ENCODE peak calls at places on chromosomes 13 and 19, in seven cellular contexts. One of them, this sample, is unnamed.

GRCh38 chr19:42295831-42296525 is 6.0 kb upstream of the PRR19 start:
- DNase-seq in T-helper 17 cell: peak; percentile 95
- DNase-seq in effector CD8-positive, alpha-beta T cell: peak; percentile 90
- DNase-seq in RCC 7860: peak; percentile 39
- DNase-seq in neural crest cell: peak; percentile 91
- DNase-seq in NCI-H187: peak; percentile 77
- DNase-seq in breast epithelium: peak; percentile 87
- DNase-seq in this sample: peak; percentile 84

GRCh38 chr19:46210634-46211033 is 18.9 kb upstream of the IGFL1 start:
- DNase-seq in T-helper 17 cell: no peak
- DNase-seq in effector CD8-positive, alpha-beta T cell: no peak
- DNase-seq in RCC 7860: no peak
- DNase-seq in neural crest cell: no peak
- DNase-seq in NCI-H187: no peak
- DNase-seq in breast epithelium: no peak
- DNase-seq in this sample: no peak

GRCh38 chr13:33125821-33126570 is 109.8 kb downstream of the KL start:
- DNase-seq in T-helper 17 cell: no peak
- DNase-seq in effector CD8-positive, alpha-beta T cell: no peak
- DNase-seq in RCC 7860: peak; percentile 89
- DNase-seq in neural crest cell: no peak
- DNase-seq in NCI-H187: no peak
- DNase-seq in breast epithelium: no peak
- DNase-seq in this sample: peak; percentile 77

GRCh38 chr13:30719521-30719914 is 15.8 kb upstream of the ALOX5AP start:
- DNase-seq in T-helper 17 cell: no peak
- DNase-seq in effector CD8-positive, alpha-beta T cell: no peak
- DNase-seq in RCC 7860: peak; percentile 60
- DNase-seq in neural crest cell: no peak
- DNase-seq in NCI-H187: no peak
- DNase-seq in breast epithelium: no peak
- DNase-seq in this sample: no peak

GRCh38 chr19:5926641-5927438 is 12.8 kb downstream of the CAPS start:
- DNase-seq in T-helper 17 cell: no peak
- DNase-seq in effector CD8-positive, alpha-beta T cell: no peak
- DNase-seq in RCC 7860: no peak
- DNase-seq in neural crest cell: no peak
- DNase-seq in NCI-H187: no peak
- DNase-seq in breast epithelium: peak; percentile 52
- DNase-seq in this sample: peak; percentile 47

GRCh38 chr13:33180009-33180804 is 105.3 kb downstream of the STARD13 start:
- DNase-seq in T-helper 17 cell: no peak
- DNase-seq in effector CD8-positive, alpha-beta T cell: no peak
- DNase-seq in RCC 7860: no peak
- DNase-seq in neural crest cell: no peak
- DNase-seq in NCI-H187: no peak
- DNase-seq in breast epithelium: no peak
- DNase-seq in this sample: no peak

GRCh38 chr13:20525144-20525600 is 485 bp downstream of the CRYL1 start:
- DNase-seq in T-helper 17 cell: no peak
- DNase-seq in effector CD8-positive, alpha-beta T cell: no peak
- DNase-seq in RCC 7860: no peak
- DNase-seq in neural crest cell: no peak
- DNase-seq in NCI-H187: no peak
- DNase-seq in breast epithelium: no peak
- DNase-seq in this sample: peak; percentile 25

GRCh38 chr19:12872941-12873890 is 8.0 kb downstream of the DNASE2 start:
- DNase-seq in T-helper 17 cell: peak; percentile 33
- DNase-seq in effector CD8-positive, alpha-beta T cell: peak; percentile 52
- DNase-seq in RCC 7860: no peak
- DNase-seq in neural crest cell: no peak
- DNase-seq in NCI-H187: peak; percentile 52
- DNase-seq in breast epithelium: no peak
- DNase-seq in this sample: no peak

GRCh38 chr19:18194554-18195238 is 1.7 kb downstream of the MPV17L2 start:
- DNase-seq in T-helper 17 cell: no peak
- DNase-seq in effector CD8-positive, alpha-beta T cell: peak; percentile 30
- DNase-seq in RCC 7860: no peak
- DNase-seq in neural crest cell: no peak
- DNase-seq in NCI-H187: no peak
- DNase-seq in breast epithelium: no peak
- DNase-seq in this sample: no peak

GRCh38 chr13:27928353-27928804 is 8.6 kb downstream of the PDX1 start:
- DNase-seq in T-helper 17 cell: no peak
- DNase-seq in effector CD8-positive, alpha-beta T cell: no peak
- DNase-seq in RCC 7860: no peak
- DNase-seq in neural crest cell: no peak
- DNase-seq in NCI-H187: no peak
- DNase-seq in breast epithelium: no peak
- DNase-seq in this sample: no peak

GRCh38 chr13:59960683-59961082 is 203.0 kb downstream of the DIAPH3 start:
- DNase-seq in T-helper 17 cell: no peak
- DNase-seq in effector CD8-positive, alpha-beta T cell: no peak
- DNase-seq in RCC 7860: no peak
- DNase-seq in neural crest cell: no peak
- DNase-seq in NCI-H187: no peak
- DNase-seq in breast epithelium: no peak
- DNase-seq in this sample: no peak

GRCh38 chr13:74132152-74132767 is 1.9 kb downstream of the KLF12 start:
- DNase-seq in T-helper 17 cell: peak; percentile 24
- DNase-seq in effector CD8-positive, alpha-beta T cell: peak; percentile 12
- DNase-seq in RCC 7860: no peak
- DNase-seq in neural crest cell: no peak
- DNase-seq in NCI-H187: no peak
- DNase-seq in breast epithelium: no peak
- DNase-seq in this sample: no peak

GRCh38 chr13:102742506-102742905 is 31.1 kb downstream of the TEX30 start:
- DNase-seq in T-helper 17 cell: no peak
- DNase-seq in effector CD8-positive, alpha-beta T cell: no peak
- DNase-seq in RCC 7860: no peak
- DNase-seq in neural crest cell: no peak
- DNase-seq in NCI-H187: no peak
- DNase-seq in breast epithelium: no peak
- DNase-seq in this sample: no peak

GRCh38 chr13:28584873-28585317 is 74.0 kb upstream of the POMP start:
- DNase-seq in T-helper 17 cell: no peak
- DNase-seq in effector CD8-positive, alpha-beta T cell: no peak
- DNase-seq in RCC 7860: peak; percentile 65
- DNase-seq in neural crest cell: no peak
- DNase-seq in NCI-H187: no peak
- DNase-seq in breast epithelium: no peak
- DNase-seq in this sample: no peak

This sample was measured in tibial nerve.